ENCODE peak calls at places on chromosomes 4 and X, in ten cellular contexts. One of them, this sample, is unnamed.

GRCh38 chrX:101419489-101419888 is 11.5 kb downstream of the HNRNPH2 start:
- DNase-seq in heart right ventricle: no peak
- DNase-seq in HCT116: no peak
- DNase-seq in suprapubic skin: no peak
- DNase-seq in ovary: no peak
- DNase-seq in stomach: no peak
- DNase-seq in H9: no peak
- DNase-seq in endothelial cell of umbilical vein: no peak
- DNase-seq in CD8-positive, alpha-beta T cell: no peak
- DNase-seq in hepatocyte: no peak
- DNase-seq in this sample: no peak

GRCh38 chr4:78031457-78031856 is 25.7 kb upstream of the FRAS1 start:
- DNase-seq in heart right ventricle: no peak
- DNase-seq in HCT116: no peak
- DNase-seq in suprapubic skin: no peak
- DNase-seq in ovary: no peak
- DNase-seq in stomach: no peak
- DNase-seq in H9: no peak
- DNase-seq in endothelial cell of umbilical vein: no peak
- DNase-seq in CD8-positive, alpha-beta T cell: no peak
- DNase-seq in hepatocyte: no peak
- DNase-seq in this sample: no peak

GRCh38 chrX:39491548-39492297 is 606.0 kb downstream of the BCOR start:
- DNase-seq in heart right ventricle: no peak
- DNase-seq in HCT116: no peak
- DNase-seq in suprapubic skin: no peak
- DNase-seq in ovary: no peak
- DNase-seq in stomach: no peak
- DNase-seq in H9: no peak
- DNase-seq in endothelial cell of umbilical vein: no peak
- DNase-seq in CD8-positive, alpha-beta T cell: peak
- DNase-seq in hepatocyte: peak
- DNase-seq in this sample: no peak

GRCh38 chrX:69493766-69494165 is 10.4 kb upstream of the NALF2 start:
- DNase-seq in heart right ventricle: no peak
- DNase-seq in HCT116: no peak
- DNase-seq in suprapubic skin: no peak
- DNase-seq in ovary: no peak
- DNase-seq in stomach: no peak
- DNase-seq in H9: no peak
- DNase-seq in endothelial cell of umbilical vein: no peak
- DNase-seq in CD8-positive, alpha-beta T cell: no peak
- DNase-seq in hepatocyte: no peak
- DNase-seq in this sample: no peak

GRCh38 chr4:103104886-103105285 is 5.3 kb upstream of the BDH2 start:
- DNase-seq in heart right ventricle: no peak
- DNase-seq in HCT116: no peak
- DNase-seq in suprapubic skin: no peak
- DNase-seq in ovary: no peak
- DNase-seq in stomach: no peak
- DNase-seq in H9: no peak
- DNase-seq in endothelial cell of umbilical vein: no peak
- DNase-seq in CD8-positive, alpha-beta T cell: no peak
- DNase-seq in hepatocyte: no peak
- DNase-seq in this sample: no peak

GRCh38 chr4:37388672-37389368 is 144.3 kb downstream of the NWD2 start:
- DNase-seq in heart right ventricle: no peak
- DNase-seq in HCT116: no peak
- DNase-seq in suprapubic skin: no peak
- DNase-seq in ovary: no peak
- DNase-seq in stomach: no peak
- DNase-seq in H9: peak
- DNase-seq in endothelial cell of umbilical vein: no peak
- DNase-seq in CD8-positive, alpha-beta T cell: no peak
- DNase-seq in hepatocyte: no peak
- DNase-seq in this sample: no peak

GRCh38 chrX:153722704-153723350 is 1.4 kb downstream of the BCAP31 start:
- DNase-seq in heart right ventricle: no peak
- DNase-seq in HCT116: no peak
- DNase-seq in suprapubic skin: no peak
- DNase-seq in ovary: no peak
- DNase-seq in stomach: no peak
- DNase-seq in H9: no peak
- DNase-seq in endothelial cell of umbilical vein: peak
- DNase-seq in CD8-positive, alpha-beta T cell: no peak
- DNase-seq in hepatocyte: no peak
- DNase-seq in this sample: no peak

GRCh38 chr4:82450966-82451755 is 20.8 kb downstream of the ENOPH1 start:
- DNase-seq in heart right ventricle: no peak
- DNase-seq in HCT116: no peak
- DNase-seq in suprapubic skin: no peak
- DNase-seq in ovary: no peak
- DNase-seq in stomach: no peak
- DNase-seq in H9: no peak
- DNase-seq in endothelial cell of umbilical vein: no peak
- DNase-seq in CD8-positive, alpha-beta T cell: no peak
- DNase-seq in hepatocyte: no peak
- DNase-seq in this sample: no peak

GRCh38 chrX:46587753-46588171 is 14.2 kb downstream of the CHST7 start:
- DNase-seq in heart right ventricle: no peak
- DNase-seq in HCT116: no peak
- DNase-seq in suprapubic skin: no peak
- DNase-seq in ovary: no peak
- DNase-seq in stomach: no peak
- DNase-seq in H9: no peak
- DNase-seq in endothelial cell of umbilical vein: peak
- DNase-seq in CD8-positive, alpha-beta T cell: no peak
- DNase-seq in hepatocyte: no peak
- DNase-seq in this sample: no peak

GRCh38 chrX:135010921-135011320 is 11.4 kb downstream of the RTL8B start:
- DNase-seq in heart right ventricle: no peak
- DNase-seq in HCT116: no peak
- DNase-seq in suprapubic skin: no peak
- DNase-seq in ovary: no peak
- DNase-seq in stomach: no peak
- DNase-seq in H9: no peak
- DNase-seq in endothelial cell of umbilical vein: no peak
- DNase-seq in CD8-positive, alpha-beta T cell: no peak
- DNase-seq in hepatocyte: no peak
- DNase-seq in this sample: no peak

GRCh38 chr4:73674451-73674919 is 54.2 kb upstream of the RASSF6 start:
- DNase-seq in heart right ventricle: peak
- DNase-seq in HCT116: no peak
- DNase-seq in suprapubic skin: no peak
- DNase-seq in ovary: no peak
- DNase-seq in stomach: no peak
- DNase-seq in H9: no peak
- DNase-seq in endothelial cell of umbilical vein: no peak
- DNase-seq in CD8-positive, alpha-beta T cell: no peak
- DNase-seq in hepatocyte: no peak
- DNase-seq in this sample: no peak

GRCh38 chr4:16227462-16227868 is 1.2 kb upstream of the TAPT1 start:
- DNase-seq in heart right ventricle: peak
- DNase-seq in HCT116: no peak
- DNase-seq in suprapubic skin: peak
- DNase-seq in ovary: peak
- DNase-seq in stomach: peak
- DNase-seq in H9: no peak
- DNase-seq in endothelial cell of umbilical vein: peak
- DNase-seq in CD8-positive, alpha-beta T cell: no peak
- DNase-seq in hepatocyte: peak
- DNase-seq in this sample: peak

GRCh38 chrX:98637451-98637850 is 1753.7 kb downstream of the RPA4 start:
- DNase-seq in heart right ventricle: no peak
- DNase-seq in HCT116: no peak
- DNase-seq in suprapubic skin: no peak
- DNase-seq in ovary: no peak
- DNase-seq in stomach: no peak
- DNase-seq in H9: no peak
- DNase-seq in endothelial cell of umbilical vein: no peak
- DNase-seq in CD8-positive, alpha-beta T cell: no peak
- DNase-seq in hepatocyte: no peak
- DNase-seq in this sample: no peak

GRCh38 chrX:134459683-134460004 is 321 bp upstream of the HPRT1 start:
- DNase-seq in heart right ventricle: no peak
- DNase-seq in HCT116: no peak
- DNase-seq in suprapubic skin: no peak
- DNase-seq in ovary: no peak
- DNase-seq in stomach: no peak
- DNase-seq in H9: no peak
- DNase-seq in endothelial cell of umbilical vein: peak
- DNase-seq in CD8-positive, alpha-beta T cell: peak
- DNase-seq in hepatocyte: no peak
- DNase-seq in this sample: peak

GRCh38 chrX:22323541-22323940 is 50.8 kb downstream of the CBLL2 start:
- DNase-seq in heart right ventricle: no peak
- DNase-seq in HCT116: no peak
- DNase-seq in suprapubic skin: no peak
- DNase-seq in ovary: no peak
- DNase-seq in stomach: no peak
- DNase-seq in H9: no peak
- DNase-seq in endothelial cell of umbilical vein: peak
- DNase-seq in CD8-positive, alpha-beta T cell: no peak
- DNase-seq in hepatocyte: no peak
- DNase-seq in this sample: peak

GRCh38 chr4:107603430-107603829 is 116.6 kb downstream of the PAPSS1 start:
- DNase-seq in heart right ventricle: no peak
- DNase-seq in HCT116: no peak
- DNase-seq in suprapubic skin: no peak
- DNase-seq in ovary: no peak
- DNase-seq in stomach: peak
- DNase-seq in H9: no peak
- DNase-seq in endothelial cell of umbilical vein: no peak
- DNase-seq in CD8-positive, alpha-beta T cell: no peak
- DNase-seq in hepatocyte: peak
- DNase-seq in this sample: peak

GRCh38 chr4:31366041-31366440 is 645.9 kb downstream of the PCDH7 start:
- DNase-seq in heart right ventricle: no peak
- DNase-seq in HCT116: no peak
- DNase-seq in suprapubic skin: no peak
- DNase-seq in ovary: no peak
- DNase-seq in stomach: no peak
- DNase-seq in H9: no peak
- DNase-seq in endothelial cell of umbilical vein: no peak
- DNase-seq in CD8-positive, alpha-beta T cell: no peak
- DNase-seq in hepatocyte: no peak
- DNase-seq in this sample: peak

GRCh38 chr4:103199009-103199408 is 866 bp upstream of the CENPE start:
- DNase-seq in heart right ventricle: no peak
- DNase-seq in HCT116: no peak
- DNase-seq in suprapubic skin: no peak
- DNase-seq in ovary: no peak
- DNase-seq in stomach: no peak
- DNase-seq in H9: no peak
- DNase-seq in endothelial cell of umbilical vein: no peak
- DNase-seq in CD8-positive, alpha-beta T cell: no peak
- DNase-seq in hepatocyte: no peak
- DNase-seq in this sample: no peak

GRCh38 chrX:83501540-83501939 is 6.5 kb upstream of the POU3F4 start:
- DNase-seq in heart right ventricle: no peak
- DNase-seq in HCT116: no peak
- DNase-seq in suprapubic skin: no peak
- DNase-seq in ovary: no peak
- DNase-seq in stomach: no peak
- DNase-seq in H9: peak
- DNase-seq in endothelial cell of umbilical vein: no peak
- DNase-seq in CD8-positive, alpha-beta T cell: no peak
- DNase-seq in hepatocyte: no peak
- DNase-seq in this sample: no peak

GRCh38 chr4:112060212-112060611 is 85.0 kb upstream of the FAM241A start:
- DNase-seq in heart right ventricle: no peak
- DNase-seq in HCT116: peak
- DNase-seq in suprapubic skin: no peak
- DNase-seq in ovary: no peak
- DNase-seq in stomach: no peak
- DNase-seq in H9: no peak
- DNase-seq in endothelial cell of umbilical vein: peak
- DNase-seq in CD8-positive, alpha-beta T cell: no peak
- DNase-seq in hepatocyte: peak
- DNase-seq in this sample: peak
- TF ChIP-seq CTCF in heart right ventricle: no peak
- TF ChIP-seq CTCF in HCT116: peak
- TF ChIP-seq CTCF in suprapubic skin: no peak
- TF ChIP-seq CTCF in ovary: no peak
- TF ChIP-seq CTCF in stomach: no peak
- TF ChIP-seq CTCF in H9: peak
- TF ChIP-seq CTCF in endothelial cell of umbilical vein: peak
- TF ChIP-seq CTCF in CD8-positive, alpha-beta T cell: no peak
- TF ChIP-seq CTCF in hepatocyte: peak
- TF ChIP-seq CTCF in this sample: peak

GRCh38 chr4:75654905-75655304 is 18.3 kb downstream of the G3BP2 start:
- DNase-seq in heart right ventricle: no peak
- DNase-seq in HCT116: no peak
- DNase-seq in suprapubic skin: no peak
- DNase-seq in ovary: no peak
- DNase-seq in stomach: no peak
- DNase-seq in H9: no peak
- DNase-seq in endothelial cell of umbilical vein: no peak
- DNase-seq in CD8-positive, alpha-beta T cell: no peak
- DNase-seq in hepatocyte: no peak
- DNase-seq in this sample: no peak
- H3K27ac ChIP-seq in heart right ventricle: no peak
- H3K27ac ChIP-seq in HCT116: no peak
- H3K27ac ChIP-seq in suprapubic skin: no peak
- H3K27ac ChIP-seq in ovary: no peak
- H3K27ac ChIP-seq in stomach: no peak
- H3K27ac ChIP-seq in H9: no peak
- H3K27ac ChIP-seq in endothelial cell of umbilical vein: no peak
- H3K27ac ChIP-seq in CD8-positive, alpha-beta T cell: peak
- H3K27ac ChIP-seq in hepatocyte: no peak
- H3K27ac ChIP-seq in this sample: no peak

DNA sequence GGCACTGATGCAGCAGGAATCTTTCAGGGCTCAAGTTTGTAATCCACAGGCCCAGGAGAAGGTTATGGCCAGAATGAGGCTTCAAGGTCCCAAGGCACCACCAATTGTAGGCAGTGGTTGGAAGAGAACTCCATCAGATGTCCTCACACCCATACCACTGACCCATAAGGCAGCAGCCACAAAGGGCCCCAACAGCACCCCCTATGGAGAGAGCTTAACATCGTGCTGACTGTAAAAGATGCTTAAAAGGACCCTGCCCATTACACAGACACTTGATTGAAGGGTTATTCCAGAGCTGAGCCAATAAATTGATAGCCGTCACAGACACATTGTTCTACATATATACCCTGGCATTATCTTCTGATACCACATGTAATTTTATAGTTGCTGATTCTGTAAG is 113.7 kb downstream of the SOWAHB start:
- DNase-seq in heart right ventricle: no peak
- DNase-seq in HCT116: no peak
- DNase-seq in suprapubic skin: no peak
- DNase-seq in ovary: no peak
- DNase-seq in stomach: no peak
- DNase-seq in H9: peak
- DNase-seq in endothelial cell of umbilical vein: no peak
- DNase-seq in CD8-positive, alpha-beta T cell: no peak
- DNase-seq in hepatocyte: no peak
- DNase-seq in this sample: peak
- TF ChIP-seq CTCF in heart right ventricle: no peak
- TF ChIP-seq CTCF in HCT116: peak
- TF ChIP-seq CTCF in suprapubic skin: no peak
- TF ChIP-seq CTCF in ovary: no peak
- TF ChIP-seq CTCF in stomach: no peak
- TF ChIP-seq CTCF in H9: peak
- TF ChIP-seq CTCF in endothelial cell of umbilical vein: no peak
- TF ChIP-seq CTCF in CD8-positive, alpha-beta T cell: no peak
- TF ChIP-seq CTCF in hepatocyte: peak
- TF ChIP-seq CTCF in this sample: peak

GRCh38 chr4:69054578-69055200 is 41.6 kb upstream of the UGT2B7 start:
- DNase-seq in heart right ventricle: no peak
- DNase-seq in HCT116: peak
- DNase-seq in suprapubic skin: no peak
- DNase-seq in ovary: no peak
- DNase-seq in stomach: no peak
- DNase-seq in H9: no peak
- DNase-seq in endothelial cell of umbilical vein: peak
- DNase-seq in CD8-positive, alpha-beta T cell: no peak
- DNase-seq in hepatocyte: peak
- DNase-seq in this sample: peak
- H3K27ac ChIP-seq in heart right ventricle: no peak
- H3K27ac ChIP-seq in HCT116: no peak
- H3K27ac ChIP-seq in suprapubic skin: no peak
- H3K27ac ChIP-seq in ovary: no peak
- H3K27ac ChIP-seq in stomach: peak
- H3K27ac ChIP-seq in H9: no peak
- H3K27ac ChIP-seq in endothelial cell of umbilical vein: peak
- H3K27ac ChIP-seq in CD8-positive, alpha-beta T cell: no peak
- H3K27ac ChIP-seq in hepatocyte: peak
- H3K27ac ChIP-seq in this sample: peak

This sample was measured in brain microvascular endothelial cell.